ENCODE peak calls at places on chromosomes 5 and 9, in four cellular contexts. One of them, this sample, is unnamed.
A peak's percentile ranks its signal among the peaks of the same experiment; 100 is the strongest.

GRCh38 chr9:27590636-27591035 is 17.4 kb upstream of the C9orf72 start:
- DNase-seq in stimulated activated CD8-positive, alpha-beta memory T cell treated with anti-CD3 and anti-CD28 coated beads, Interleukin-4, amount 100 ng/mL, for 24 hours: no peak
- DNase-seq in posterior vena cava: no peak
- DNase-seq in A549: no peak
- DNase-seq in this sample: no peak

GRCh38 chr9:90921969-90922368 is 120.3 kb downstream of the SYK start:
- DNase-seq in posterior vena cava: no peak
- DNase-seq in A549: no peak
- DNase-seq in stimulated activated CD8-positive, alpha-beta memory T cell treated with anti-CD3 and anti-CD28 coated beads, Interleukin-4, amount 100 ng/mL, for 24 hours: no peak
- DNase-seq in this sample: no peak

GRCh38 chr9:7266911-7267555 is 509.3 kb downstream of the KDM4C start:
- DNase-seq in stimulated activated CD8-positive, alpha-beta memory T cell treated with anti-CD3 and anti-CD28 coated beads, Interleukin-4, amount 100 ng/mL, for 24 hours: no peak
- DNase-seq in posterior vena cava: no peak
- DNase-seq in A549: no peak
- DNase-seq in this sample: no peak

GRCh38 chr5:135457424-135458071 is 5.4 kb upstream of the TIFAB start:
- DNase-seq in posterior vena cava: peak; percentile 87
- DNase-seq in A549: peak; percentile 74
- DNase-seq in stimulated activated CD8-positive, alpha-beta memory T cell treated with anti-CD3 and anti-CD28 coated beads, Interleukin-4, amount 100 ng/mL, for 24 hours: peak; percentile 48
- DNase-seq in this sample: peak; percentile 43

GRCh38 chr9:127553793-127554192 is 58.3 kb upstream of the STXBP1 start:
- DNase-seq in stimulated activated CD8-positive, alpha-beta memory T cell treated with anti-CD3 and anti-CD28 coated beads, Interleukin-4, amount 100 ng/mL, for 24 hours: no peak
- DNase-seq in A549: no peak
- DNase-seq in posterior vena cava: no peak
- DNase-seq in this sample: no peak

GRCh38 chr9:106868565-106868964 is 5.6 kb downstream of the ZNF462 start:
- DNase-seq in A549: no peak
- DNase-seq in stimulated activated CD8-positive, alpha-beta memory T cell treated with anti-CD3 and anti-CD28 coated beads, Interleukin-4, amount 100 ng/mL, for 24 hours: no peak
- DNase-seq in posterior vena cava: no peak
- DNase-seq in this sample: no peak

GRCh38 chr9:97059661-97060060 is 20.7 kb upstream of the CTSV start:
- DNase-seq in A549: no peak
- DNase-seq in posterior vena cava: no peak
- DNase-seq in stimulated activated CD8-positive, alpha-beta memory T cell treated with anti-CD3 and anti-CD28 coated beads, Interleukin-4, amount 100 ng/mL, for 24 hours: no peak
- DNase-seq in this sample: no peak

GRCh38 chr9:23577611-23578010 is 248.4 kb downstream of the ELAVL2 start:
- DNase-seq in posterior vena cava: no peak
- DNase-seq in stimulated activated CD8-positive, alpha-beta memory T cell treated with anti-CD3 and anti-CD28 coated beads, Interleukin-4, amount 100 ng/mL, for 24 hours: no peak
- DNase-seq in A549: no peak
- DNase-seq in this sample: no peak

GRCh38 chr9:127661342-127661741 is 45.4 kb upstream of the CFAP157 start:
- DNase-seq in A549: no peak
- DNase-seq in posterior vena cava: no peak
- DNase-seq in stimulated activated CD8-positive, alpha-beta memory T cell treated with anti-CD3 and anti-CD28 coated beads, Interleukin-4, amount 100 ng/mL, for 24 hours: no peak
- DNase-seq in this sample: no peak

GRCh38 chr5:157708866-157709265 is 22.4 kb upstream of the THG1L start:
- DNase-seq in A549: no peak
- DNase-seq in stimulated activated CD8-positive, alpha-beta memory T cell treated with anti-CD3 and anti-CD28 coated beads, Interleukin-4, amount 100 ng/mL, for 24 hours: no peak
- DNase-seq in posterior vena cava: no peak
- DNase-seq in this sample: no peak